ENCODE peak calls at places on chromosomes 12 and 14, in four cellular contexts. E is tibial artery, X is HCT116, A is gastrocnemius medialis. N is an unnamed sample.
A peak's percentile ranks its signal among the peaks of the same experiment; 100 is the strongest.

GRCh38 chr12:89665556-89665955 is 43.1 kb downstream of the ATP2B1 start:
- DNase-seq in E (no peak), X (no peak), A (no peak), N (no peak)

GRCh38 chr12:78866518-78866917 is 1.9 kb downstream of the SYT1 start:
- DNase-seq in E (no peak), X (no peak), A (no peak), N (no peak)

GRCh38 chr14:104084251-104085002 is 1.1 kb upstream of the ASPG start:
- DNase-seq in E (no peak), X (no peak), A (no peak), N (no peak)

GRCh38 chr12:100190013-100190394 is 10.6 kb upstream of the ACTR6 start:
- DNase-seq in E (no peak), X (no peak), A (no peak), N (no peak)

GRCh38 chr12:76556373-76556772 is 3.2 kb downstream of the OSBPL8 start:
- DNase-seq in E (no peak), X (no peak), A (no peak), N (no peak)

GRCh38 chr12:108468149-108468968 is 46.7 kb upstream of the FICD start:
- DNase-seq in E (no peak), X (no peak), A (no peak), N (no peak)

GRCh38 chr12:25052191-25053020 is 103.5 kb upstream of the BCAT1 start:
- DNase-seq in E (no peak), X (no peak), A (no peak), N (peak; percentile 67)

GRCh38 chr12:88448337-88448944 is 131.8 kb downstream of the KITLG start:
- DNase-seq in E (no peak), X (no peak), A (no peak), N (no peak)

GRCh38 chr12:16329594-16329993 is 17.9 kb upstream of the MGST1 start:
- DNase-seq in E (no peak), X (no peak), A (no peak), N (no peak)

GRCh38 chr12:88375301-88375959 is 204.8 kb downstream of the KITLG start:
- DNase-seq in E (no peak), X (no peak), A (peak; percentile 12), N (no peak)

GRCh38 chr12:5114436-5114835 is 70.8 kb downstream of the KCNA5 start:
- DNase-seq in E (no peak), X (no peak), A (no peak), N (no peak)

GRCh38 chr14:35261774-35262173 is 30.4 kb upstream of the PSMA6 start:
- DNase-seq in E (no peak), X (no peak), A (no peak), N (peak; percentile 30)

GRCh38 chr12:47905313-47905730 is 528 bp upstream of the VDR start:
- DNase-seq in E (peak; percentile 28), X (no peak), A (peak; percentile 50), N (no peak)

GRCh38 chr12:131489718-131490117 is 221.2 kb upstream of the SFSWAP start:
- DNase-seq in E (no peak), X (no peak), A (no peak), N (no peak)

GRCh38 chr12:122045262-122045661 is 23.6 kb downstream of the BCL7A start:
- DNase-seq in E (no peak), X (no peak), A (no peak), N (no peak)

GRCh38 chr12:49549735-49550710 is 11.2 kb downstream of the KCNH3 start:
- DNase-seq in E (no peak), X (no peak), A (no peak), N (no peak)

GRCh38 chr12:99911076-99911475 is 73.7 kb downstream of the ANKS1B start:
- DNase-seq in E (peak; percentile 23), X (no peak), A (peak; percentile 61), N (no peak)

GRCh38 chr12:2739832-2740641 is 54.7 kb upstream of the FKBP4 start:
- DNase-seq in E (no peak), X (no peak), A (no peak), N (peak; percentile 11)

GRCh38 chr12:112735296-112735695 is 56.3 kb upstream of the RPH3A start:
- DNase-seq in E (no peak), X (no peak), A (no peak), N (no peak)

GRCh38 chr12:54661048-54661447 is 12.9 kb upstream of the DCD start:
- DNase-seq in E (no peak), X (no peak), A (no peak), N (no peak)

GRCh38 chr14:93906341-93907329 is 20.5 kb upstream of the FAM181A start:
- DNase-seq in E (no peak), X (peak; percentile 63), A (peak; percentile 31), N (no peak)

GRCh38 chr14:92641306-92641705 is 107.1 kb downstream of the LGMN start:
- DNase-seq in E (no peak), X (no peak), A (no peak), N (no peak)

GRCh38 chr14:76874734-76875133 is 48.5 kb downstream of the LRRC74A start:
- DNase-seq in E (no peak), X (no peak), A (no peak), N (no peak)

GRCh38 chr12:8637666-8638065 is 25.0 kb downstream of the MFAP5 start:
- DNase-seq in E (no peak), X (no peak), A (no peak), N (no peak)

GRCh38 chr12:82130763-82131162 is 227.4 kb downstream of the CCDC59 start:
- DNase-seq in E (no peak), X (no peak), A (no peak), N (peak; percentile 5)

GRCh38 chr12:116559330-116560080 is at the start of gene MAP1LC3B2:
- DNase-seq in E (peak; percentile 41), X (peak; percentile 36), A (peak; percentile 46), N (peak; percentile 62)

GRCh38 chr12:28172434-28173030 is 17.7 kb upstream of the CCDC91 start:
- DNase-seq in E (no peak), X (peak; percentile 36), A (no peak), N (peak; percentile 16)

N was measured in globus pallidus.